ENCODE peak calls at places on chromosomes 11 and 22, in seven cellular contexts. One of them, this sample, is unnamed.

GRCh38 chr11:122099345-122100045 is 16.5 kb downstream of the BLID start:
- DNase-seq in iris pigment epithelial cell: peak
- DNase-seq in pulmonary artery endothelial cell: no peak
- DNase-seq in fibroblast of lung: peak
- DNase-seq in fibroblast of mammary gland: peak
- DNase-seq in right atrium auricular region: no peak
- DNase-seq in activated T-helper 1 cell treated with Interleukin-2 at 50 U/mL for 16 hours: no peak
- DNase-seq in this sample: peak

GRCh38 chr11:2533642-2534115 is 88.9 kb downstream of the KCNQ1 start:
- DNase-seq in pulmonary artery endothelial cell: peak
- DNase-seq in fibroblast of lung: peak
- DNase-seq in fibroblast of mammary gland: peak
- DNase-seq in activated T-helper 1 cell treated with Interleukin-2 at 50 U/mL for 16 hours: no peak
- DNase-seq in iris pigment epithelial cell: peak
- DNase-seq in right atrium auricular region: peak
- DNase-seq in this sample: peak

GRCh38 chr11:2186669-2187266 is 15.2 kb upstream of the TH start:
- DNase-seq in pulmonary artery endothelial cell: no peak
- DNase-seq in fibroblast of lung: no peak
- DNase-seq in right atrium auricular region: no peak
- DNase-seq in fibroblast of mammary gland: no peak
- DNase-seq in iris pigment epithelial cell: peak
- DNase-seq in activated T-helper 1 cell treated with Interleukin-2 at 50 U/mL for 16 hours: peak
- DNase-seq in this sample: peak

GRCh38 chr11:58391879-58392278 is 14.8 kb downstream of the OR5B3 start:
- DNase-seq in pulmonary artery endothelial cell: no peak
- DNase-seq in fibroblast of lung: no peak
- DNase-seq in activated T-helper 1 cell treated with Interleukin-2 at 50 U/mL for 16 hours: no peak
- DNase-seq in fibroblast of mammary gland: peak
- DNase-seq in iris pigment epithelial cell: peak
- DNase-seq in right atrium auricular region: no peak
- DNase-seq in this sample: peak

GRCh38 chr11:65891180-65892136 is 985 bp downstream of the CCDC85B start:
- DNase-seq in fibroblast of lung: peak
- DNase-seq in iris pigment epithelial cell: peak
- DNase-seq in activated T-helper 1 cell treated with Interleukin-2 at 50 U/mL for 16 hours: no peak
- DNase-seq in pulmonary artery endothelial cell: peak
- DNase-seq in right atrium auricular region: no peak
- DNase-seq in fibroblast of mammary gland: peak
- DNase-seq in this sample: peak

GRCh38 chr11:106493751-106494150 is 416.3 kb downstream of the AASDHPPT start:
- DNase-seq in fibroblast of mammary gland: peak
- DNase-seq in fibroblast of lung: peak
- DNase-seq in iris pigment epithelial cell: peak
- DNase-seq in pulmonary artery endothelial cell: no peak
- DNase-seq in right atrium auricular region: no peak
- DNase-seq in activated T-helper 1 cell treated with Interleukin-2 at 50 U/mL for 16 hours: no peak
- DNase-seq in this sample: peak

GRCh38 chr22:41523464-41524221 is 20.6 kb downstream of the POLR3H start:
- DNase-seq in pulmonary artery endothelial cell: no peak
- DNase-seq in activated T-helper 1 cell treated with Interleukin-2 at 50 U/mL for 16 hours: no peak
- DNase-seq in fibroblast of lung: peak
- DNase-seq in fibroblast of mammary gland: peak
- DNase-seq in right atrium auricular region: no peak
- DNase-seq in iris pigment epithelial cell: peak
- DNase-seq in this sample: peak

GRCh38 chr11:35302388-35302787 is 117.0 kb downstream of the SLC1A2 start:
- DNase-seq in pulmonary artery endothelial cell: no peak
- DNase-seq in fibroblast of mammary gland: peak
- DNase-seq in fibroblast of lung: peak
- DNase-seq in activated T-helper 1 cell treated with Interleukin-2 at 50 U/mL for 16 hours: no peak
- DNase-seq in right atrium auricular region: no peak
- DNase-seq in iris pigment epithelial cell: no peak
- DNase-seq in this sample: no peak

This sample was measured in adipocyte.